ENCODE peak calls at places on chromosomes 7 and 10, in nine cellular contexts. O is tibial nerve, Z is adrenal gland, B is mammary epithelial cell, E is left ventricle myocardium inferior, X is IMR-90, Q is heart right ventricle, D is cardiac muscle cell, J is neural progenitor cell. W is an unnamed sample.

GRCh38 chr10:121531830-121532178 is 66.4 kb downstream of the FGFR2 start:
- DNase-seq in X (no peak), Z (no peak), B (no peak), Q (no peak), O (no peak), E (no peak), D (no peak), J (no peak), W (no peak)

GRCh38 chr10:43846968-43847367 is 198.3 kb upstream of the ZNF32 start:
- DNase-seq in E (no peak), Q (no peak), B (no peak), X (no peak), Z (no peak), J (no peak), O (no peak), D (peak; percentile 46), W (no peak)

GRCh38 chr10:35435824-35436223 is 99.5 kb downstream of the CCNY start:
- DNase-seq in J (no peak), Q (no peak), D (no peak), E (no peak), X (no peak), B (no peak), O (no peak), Z (no peak), W (no peak)

GRCh38 chr7:21939136-21939857 is 6.4 kb downstream of the CDCA7L start:
- DNase-seq in Q (no peak), Z (no peak), E (no peak), D (peak; percentile 69), X (no peak), B (no peak), J (no peak), O (no peak), W (no peak)

GRCh38 chr7:151070573-151070960 is 10.0 kb downstream of the FASTK start:
- DNase-seq in B (no peak), J (no peak), Z (no peak), D (no peak), E (no peak), Q (no peak), X (no peak), O (no peak), W (no peak)

GRCh38 chr7:143405671-143406352 is 2.8 kb downstream of the EPHA1 start:
- DNase-seq in X (no peak), E (no peak), Q (no peak), D (no peak), J (no peak), B (no peak), O (no peak), Z (no peak), W (no peak)

GRCh38 chr10:60521974-60522405 is 132.3 kb upstream of the ANK3 start:
- DNase-seq in Q (no peak), E (no peak), B (peak; percentile 73), J (peak; percentile 35), Z (no peak), X (peak; percentile 4), O (no peak), D (peak; percentile 70), W (no peak)

GRCh38 chr7:104940023-104940710 is 73.8 kb upstream of the KMT2E start:
- DNase-seq in D (no peak), E (no peak), Z (no peak), B (no peak), O (no peak), J (no peak), Q (no peak), X (no peak), W (no peak)

GRCh38 chr7:151759591-151760042 is 117.3 kb downstream of the PRKAG2 start:
- DNase-seq in E (peak; percentile 43), O (peak; percentile 47), Z (peak; percentile 65), Q (peak; percentile 60), B (peak; percentile 60), D (peak; percentile 76), X (peak; percentile 65), J (peak; percentile 88), W (no peak)

DNA sequence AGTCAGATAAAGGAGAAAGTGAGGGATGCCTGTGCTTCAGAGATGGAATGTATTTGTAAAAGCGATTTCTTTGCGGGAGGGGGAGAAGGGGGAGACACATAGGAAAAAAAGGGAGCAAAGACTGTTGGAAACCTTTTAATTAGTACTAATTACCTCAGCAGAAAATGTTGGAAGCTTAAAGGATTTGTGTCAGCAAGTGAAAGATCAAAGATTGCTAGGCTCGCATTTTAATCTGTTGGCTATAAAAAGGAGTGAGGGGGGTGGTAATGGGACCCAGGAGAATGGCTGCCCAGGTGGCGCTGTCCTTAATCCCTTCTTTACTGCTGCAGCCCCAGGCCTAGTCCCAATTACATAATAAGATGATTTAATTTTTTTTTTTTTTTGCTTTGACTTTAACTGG is 581.5 kb downstream of the LRMDA start:
- DNase-seq in B (no peak), Q (no peak), E (no peak), D (no peak), O (no peak), J (peak; percentile 87), X (no peak), Z (no peak), W (no peak)
- TF ChIP-seq CTCF in B (no peak), Q (no peak), E (no peak), D (no peak), O (no peak), J (peak; percentile 44), X (no peak), Z (no peak), W (no peak)

GRCh38 chr7:138853448-138853847 is 55.5 kb upstream of the ATP6V0A4 start:
- DNase-seq in Z (no peak), E (no peak), X (no peak), D (no peak), B (no peak), Q (no peak), J (no peak), O (no peak), W (no peak)
- H3K27ac ChIP-seq in Z (no peak overlapping the region), E (no peak overlapping the region), X (no peak overlapping the region), D (no peak overlapping the region), B (no peak overlapping the region), Q (no peak overlapping the region), J (no peak overlapping the region), O (no peak overlapping the region), W (no peak overlapping the region)

GRCh38 chr10:110162749-110163148 is 44.7 kb upstream of the MXI1 start:
- DNase-seq in J (peak; percentile 24), Q (no peak), E (no peak), B (no peak), O (no peak), X (no peak), D (no peak), Z (no peak), W (no peak)
- TF ChIP-seq CTCF in J (peak; percentile 4), Q (no peak), E (no peak), B (no peak), O (no peak), X (no peak), D (no peak), Z (no peak), W (no peak)

GRCh38 chr7:92623544-92623943 is 33.4 kb upstream of the FAM133B start:
- DNase-seq in Q (no peak), X (no peak), J (no peak), E (no peak), O (no peak), Z (no peak), B (no peak), D (no peak), W (no peak)
- H3K27ac ChIP-seq in Q (no peak overlapping the region), X (no peak overlapping the region), J (no peak overlapping the region), E (peak overlapping the region; percentile 51), O (no peak overlapping the region), Z (no peak overlapping the region), B (peak overlapping the region; percentile 8), D (peak overlapping the region; percentile 87), W (no peak overlapping the region)